ENCODE peak calls at places on chromosomes 2 and 18, in eight cellular contexts. One of them, this sample, is unnamed.

GRCh38 chr2:226892729-226893128 is 56.9 kb downstream of the RHBDD1 start:
- DNase-seq in fibroblast of lung: peak; percentile 71
- DNase-seq in A673: no peak
- DNase-seq in suprapubic skin: no peak
- DNase-seq in tibial artery: no peak
- DNase-seq in Peyer's patch: no peak
- DNase-seq in stomach: no peak
- DNase-seq in IMR-90: peak; percentile 20
- DNase-seq in this sample: no peak

GRCh38 chr2:28341208-28341891 is 51.3 kb upstream of the FOSL2 start:
- DNase-seq in fibroblast of lung: no peak
- DNase-seq in A673: no peak
- DNase-seq in suprapubic skin: no peak
- DNase-seq in tibial artery: peak; percentile 51
- DNase-seq in Peyer's patch: no peak
- DNase-seq in stomach: no peak
- DNase-seq in IMR-90: no peak
- DNase-seq in this sample: no peak

GRCh38 chr2:118902279-118903028 is 39.5 kb upstream of the MARCO start:
- DNase-seq in fibroblast of lung: no peak
- DNase-seq in A673: no peak
- DNase-seq in suprapubic skin: no peak
- DNase-seq in tibial artery: no peak
- DNase-seq in Peyer's patch: no peak
- DNase-seq in stomach: no peak
- DNase-seq in IMR-90: no peak
- DNase-seq in this sample: no peak

GRCh38 chr2:71800106-71800809 is 346.9 kb downstream of the DYSF start:
- DNase-seq in fibroblast of lung: no peak
- DNase-seq in A673: no peak
- DNase-seq in suprapubic skin: peak; percentile 70
- DNase-seq in tibial artery: peak; percentile 59
- DNase-seq in Peyer's patch: no peak
- DNase-seq in stomach: no peak
- DNase-seq in IMR-90: no peak
- DNase-seq in this sample: no peak

GRCh38 chr2:98063289-98063688 is 23.7 kb upstream of the VWA3B start:
- DNase-seq in fibroblast of lung: no peak
- DNase-seq in A673: no peak
- DNase-seq in suprapubic skin: no peak
- DNase-seq in tibial artery: no peak
- DNase-seq in Peyer's patch: no peak
- DNase-seq in stomach: no peak
- DNase-seq in IMR-90: no peak
- DNase-seq in this sample: no peak

GRCh38 chr18:50819027-50819726 is 639 bp downstream of the MRO start:
- DNase-seq in fibroblast of lung: no peak
- DNase-seq in A673: no peak
- DNase-seq in suprapubic skin: no peak
- DNase-seq in tibial artery: peak; percentile 67
- DNase-seq in Peyer's patch: peak; percentile 79
- DNase-seq in stomach: peak; percentile 63
- DNase-seq in IMR-90: no peak
- DNase-seq in this sample: no peak

GRCh38 chr2:190216829-190217228 is 102.8 kb downstream of the HIBCH start:
- DNase-seq in fibroblast of lung: no peak
- DNase-seq in A673: peak; percentile 27
- DNase-seq in suprapubic skin: no peak
- DNase-seq in tibial artery: no peak
- DNase-seq in Peyer's patch: peak; percentile 56
- DNase-seq in stomach: peak; percentile 40
- DNase-seq in IMR-90: no peak
- DNase-seq in this sample: no peak

GRCh38 chr2:96505231-96505889 is at the start of gene NEURL3:
- DNase-seq in fibroblast of lung: no peak
- DNase-seq in A673: no peak
- DNase-seq in suprapubic skin: no peak
- DNase-seq in tibial artery: peak; percentile 46
- DNase-seq in Peyer's patch: peak; percentile 69
- DNase-seq in stomach: no peak
- DNase-seq in IMR-90: peak; percentile 74
- DNase-seq in this sample: no peak

GRCh38 chr2:133241231-133241575 is 327.1 kb downstream of the NCKAP5 start:
- DNase-seq in fibroblast of lung: peak; percentile 61
- DNase-seq in A673: no peak
- DNase-seq in suprapubic skin: no peak
- DNase-seq in tibial artery: no peak
- DNase-seq in Peyer's patch: no peak
- DNase-seq in stomach: no peak
- DNase-seq in IMR-90: peak; percentile 91
- DNase-seq in this sample: no peak

GRCh38 chr18:79613186-79613931 is 66.2 kb upstream of the CTDP1 start:
- DNase-seq in fibroblast of lung: no peak
- DNase-seq in A673: no peak
- DNase-seq in suprapubic skin: peak; percentile 66
- DNase-seq in tibial artery: peak; percentile 54
- DNase-seq in Peyer's patch: peak; percentile 31
- DNase-seq in stomach: no peak
- DNase-seq in IMR-90: no peak
- DNase-seq in this sample: no peak

GRCh38 chr2:63569740-63570139 is 18.5 kb downstream of the WDPCP start:
- DNase-seq in fibroblast of lung: no peak
- DNase-seq in A673: no peak
- DNase-seq in suprapubic skin: no peak
- DNase-seq in tibial artery: no peak
- DNase-seq in Peyer's patch: no peak
- DNase-seq in stomach: no peak
- DNase-seq in IMR-90: no peak
- DNase-seq in this sample: no peak

GRCh38 chr2:120109186-120110061 is 96.5 kb downstream of the EPB41L5 start:
- DNase-seq in fibroblast of lung: peak; percentile 65
- DNase-seq in A673: peak; percentile 57
- DNase-seq in suprapubic skin: no peak
- DNase-seq in tibial artery: no peak
- DNase-seq in Peyer's patch: no peak
- DNase-seq in stomach: no peak
- DNase-seq in IMR-90: peak; percentile 59
- DNase-seq in this sample: no peak

GRCh38 chr2:124296470-124296869 is 271.4 kb downstream of the CNTNAP5 start:
- DNase-seq in fibroblast of lung: no peak
- DNase-seq in A673: no peak
- DNase-seq in suprapubic skin: no peak
- DNase-seq in tibial artery: no peak
- DNase-seq in Peyer's patch: no peak
- DNase-seq in stomach: no peak
- DNase-seq in IMR-90: no peak
- DNase-seq in this sample: no peak
- H3K9me3 ChIP-seq in fibroblast of lung: no peaks in the 10 kb centered on the region
- H3K9me3 ChIP-seq in A673: no peaks in the 10 kb centered on the region
- H3K9me3 ChIP-seq in suprapubic skin: no peaks in the 10 kb centered on the region
- H3K9me3 ChIP-seq in tibial artery: no peaks in the 10 kb centered on the region
- H3K9me3 ChIP-seq in Peyer's patch: no peaks in the 10 kb centered on the region
- H3K9me3 ChIP-seq in stomach: no peaks in the 10 kb centered on the region
- H3K9me3 ChIP-seq in IMR-90: peaks cover 12% of the 10 kb centered on the region
- H3K9me3 ChIP-seq in this sample: no peaks in the 10 kb centered on the region

GRCh38 chr2:238742664-238743063 is 105.2 kb upstream of the TWIST2 start:
- DNase-seq in fibroblast of lung: no peak
- DNase-seq in A673: no peak
- DNase-seq in suprapubic skin: no peak
- DNase-seq in tibial artery: no peak
- DNase-seq in Peyer's patch: no peak
- DNase-seq in stomach: no peak
- DNase-seq in IMR-90: no peak
- DNase-seq in this sample: no peak

GRCh38 chr2:238742066-238742465 is 105.8 kb upstream of the TWIST2 start:
- DNase-seq in fibroblast of lung: no peak
- DNase-seq in A673: no peak
- DNase-seq in suprapubic skin: no peak
- DNase-seq in tibial artery: no peak
- DNase-seq in Peyer's patch: no peak
- DNase-seq in stomach: no peak
- DNase-seq in IMR-90: no peak
- DNase-seq in this sample: no peak

GRCh38 chr2:238744951-238745350 is 102.9 kb upstream of the TWIST2 start:
- DNase-seq in fibroblast of lung: no peak
- DNase-seq in A673: no peak
- DNase-seq in suprapubic skin: no peak
- DNase-seq in tibial artery: no peak
- DNase-seq in Peyer's patch: no peak
- DNase-seq in stomach: no peak
- DNase-seq in IMR-90: no peak
- DNase-seq in this sample: no peak

GRCh38 chr2:238741277-238741676 is 106.6 kb upstream of the TWIST2 start:
- DNase-seq in fibroblast of lung: no peak
- DNase-seq in A673: no peak
- DNase-seq in suprapubic skin: no peak
- DNase-seq in tibial artery: no peak
- DNase-seq in Peyer's patch: no peak
- DNase-seq in stomach: no peak
- DNase-seq in IMR-90: no peak
- DNase-seq in this sample: no peak

DNA sequence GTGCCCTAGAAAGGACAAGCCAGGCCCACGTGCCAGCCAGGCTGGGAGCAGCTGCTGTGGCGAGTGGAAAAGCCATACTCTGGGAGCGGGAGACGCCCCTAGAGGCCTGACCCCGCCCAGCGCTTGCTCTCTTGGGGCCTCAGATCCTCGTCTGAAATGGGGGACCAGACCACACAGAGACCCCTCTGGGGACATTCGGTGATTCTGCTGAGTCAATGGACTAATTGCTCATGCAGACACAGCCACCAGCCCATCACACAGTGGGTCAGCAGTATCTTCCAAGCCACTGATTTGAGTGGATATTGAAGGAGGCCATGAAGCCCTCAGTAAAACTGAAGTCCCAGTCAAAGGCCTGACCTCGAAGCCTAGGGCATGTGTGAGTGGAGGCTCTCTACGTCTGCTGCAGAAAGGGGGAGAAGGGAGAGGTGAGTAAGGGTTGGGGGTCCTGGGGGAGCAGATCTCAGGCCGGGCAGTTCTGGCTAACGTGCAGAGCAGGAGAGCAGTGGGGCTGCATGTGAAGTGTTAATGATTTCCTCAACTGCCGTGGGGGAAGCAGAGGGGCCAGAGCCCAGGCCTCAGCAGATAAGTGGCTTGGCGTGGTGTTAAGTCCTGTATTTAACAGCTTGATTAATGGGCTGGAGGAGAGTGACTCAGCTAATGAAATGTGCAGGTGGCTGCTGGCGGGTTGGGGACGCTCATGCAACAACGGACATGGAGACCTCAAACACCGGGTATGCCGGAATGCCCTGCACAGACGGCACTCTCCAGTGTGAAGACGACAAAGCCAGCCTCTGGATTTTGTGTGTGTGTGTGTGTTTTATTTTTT is 104.4 kb upstream of the TWIST2 start:
- DNase-seq in fibroblast of lung: no peak
- DNase-seq in A673: no peak
- DNase-seq in suprapubic skin: no peak
- DNase-seq in tibial artery: no peak
- DNase-seq in Peyer's patch: no peak
- DNase-seq in stomach: no peak
- DNase-seq in IMR-90: no peak
- DNase-seq in this sample: no peak
- H3K27me3 ChIP-seq in fibroblast of lung: no peaks in the 10 kb centered on the region
- H3K27me3 ChIP-seq in A673: no peaks in the 10 kb centered on the region
- H3K27me3 ChIP-seq in suprapubic skin: no peaks in the 10 kb centered on the region
- H3K27me3 ChIP-seq in tibial artery: no peaks in the 10 kb centered on the region
- H3K27me3 ChIP-seq in Peyer's patch: no peaks in the 10 kb centered on the region
- H3K27me3 ChIP-seq in stomach: no peaks in the 10 kb centered on the region
- H3K27me3 ChIP-seq in IMR-90: peaks cover 9% of the 10 kb centered on the region
- H3K27me3 ChIP-seq in this sample: peaks cover 18% of the 10 kb centered on the region

DNA sequence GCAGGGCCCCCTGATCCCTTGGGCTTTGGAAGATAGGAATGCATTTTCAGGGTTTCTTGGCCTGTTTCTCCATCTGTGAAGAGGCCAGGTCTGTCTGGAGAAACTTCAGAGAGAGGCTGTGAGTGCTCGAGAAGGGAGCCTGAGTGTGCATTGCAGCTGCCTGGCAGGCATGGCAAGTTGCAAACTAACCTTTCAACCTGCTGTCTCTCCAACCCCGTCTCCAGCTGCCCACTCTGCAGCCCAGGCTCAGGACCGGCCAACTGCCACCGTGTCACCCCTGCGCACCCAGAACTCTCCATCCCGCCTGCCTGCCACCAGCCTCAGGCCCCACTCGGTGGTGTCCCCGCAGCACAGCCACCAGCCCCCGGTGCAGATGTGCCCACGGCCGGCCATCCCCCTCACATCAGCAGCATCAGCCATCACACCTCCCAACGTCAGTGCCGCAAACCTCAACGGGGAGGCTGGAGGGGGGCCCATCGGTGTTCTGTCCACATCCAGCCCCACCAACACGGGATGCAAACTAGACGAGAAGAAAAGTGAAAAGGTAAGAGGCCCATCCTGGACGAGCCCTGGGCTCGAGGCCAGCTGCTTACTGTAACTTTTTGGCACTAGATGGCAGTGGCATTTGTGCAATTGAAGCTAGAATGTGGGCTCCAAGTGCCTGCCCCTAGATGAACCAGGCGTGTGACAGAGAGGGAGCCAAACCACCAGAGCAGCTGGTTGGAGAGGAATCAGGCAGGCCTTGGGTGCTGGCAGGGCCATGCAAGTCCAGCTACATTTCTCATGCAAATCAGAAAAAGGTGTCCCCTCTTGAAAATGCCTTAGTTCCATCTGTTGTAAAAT is 164.6 kb downstream of the SEPTIN10 start:
- DNase-seq in fibroblast of lung: no peak
- DNase-seq in A673: peak; percentile 11
- DNase-seq in suprapubic skin: peak; percentile 79
- DNase-seq in tibial artery: peak; percentile 85
- DNase-seq in Peyer's patch: no peak
- DNase-seq in stomach: peak; percentile 63
- DNase-seq in IMR-90: no peak
- DNase-seq in this sample: no peak
- TF ChIP-seq CTCF in fibroblast of lung: no peak
- TF ChIP-seq CTCF in A673: no peak
- TF ChIP-seq CTCF in suprapubic skin: no peak
- TF ChIP-seq CTCF in tibial artery: no peak
- TF ChIP-seq CTCF in Peyer's patch: no peak
- TF ChIP-seq CTCF in stomach: no peak
- TF ChIP-seq CTCF in IMR-90: no peak
- TF ChIP-seq CTCF in this sample: no peak

DNA sequence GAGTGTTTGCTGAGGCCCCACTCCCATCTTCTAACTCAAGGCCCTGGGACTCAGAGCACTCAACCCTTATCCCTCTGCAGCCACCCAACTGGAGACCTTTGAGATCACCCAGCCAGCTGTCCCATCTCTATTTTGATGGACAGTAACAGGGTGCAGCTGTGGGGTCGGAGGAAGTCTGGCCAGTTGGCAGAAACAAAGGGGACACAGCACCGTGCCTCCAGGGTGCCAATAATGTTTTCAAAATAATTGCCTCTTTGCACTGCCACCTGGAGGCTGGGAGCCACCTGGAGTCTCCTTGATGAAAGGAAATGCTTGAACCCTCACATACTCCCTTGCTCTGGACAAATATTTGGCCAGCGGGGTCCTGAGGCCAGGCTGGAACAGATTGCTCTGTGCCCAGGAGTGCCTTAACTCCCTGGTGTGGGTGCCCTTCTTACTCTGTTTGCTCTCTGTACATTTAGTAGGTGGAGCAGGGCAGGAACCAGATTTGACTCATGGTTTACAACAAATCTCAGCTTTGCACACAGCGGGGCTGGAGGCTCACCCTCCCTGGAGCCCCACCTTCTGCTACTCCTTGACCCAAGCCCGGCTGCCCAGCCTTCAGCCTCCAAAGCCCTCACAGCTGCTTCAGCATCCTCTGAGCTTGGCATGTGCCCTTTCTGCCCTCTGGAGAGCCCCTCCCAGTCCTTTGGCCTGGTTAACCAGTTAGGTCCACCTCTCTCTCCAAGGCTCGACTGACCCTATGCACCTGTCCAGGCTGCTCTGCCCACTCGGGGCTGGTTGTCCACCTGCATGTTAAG is 17.2 kb downstream of the MAL start:
- DNase-seq in fibroblast of lung: peak; percentile 74
- DNase-seq in A673: no peak
- DNase-seq in suprapubic skin: no peak
- DNase-seq in tibial artery: no peak
- DNase-seq in Peyer's patch: peak; percentile 25
- DNase-seq in stomach: peak; percentile 73
- DNase-seq in IMR-90: no peak
- DNase-seq in this sample: no peak
- H3K9me3 ChIP-seq in fibroblast of lung: no peaks in the 10 kb centered on the region
- H3K9me3 ChIP-seq in A673: no peaks in the 10 kb centered on the region
- H3K9me3 ChIP-seq in suprapubic skin: no peaks in the 10 kb centered on the region
- H3K9me3 ChIP-seq in tibial artery: no peaks in the 10 kb centered on the region
- H3K9me3 ChIP-seq in Peyer's patch: no peaks in the 10 kb centered on the region
- H3K9me3 ChIP-seq in stomach: no peaks in the 10 kb centered on the region
- H3K9me3 ChIP-seq in IMR-90: no peaks in the 10 kb centered on the region
- H3K9me3 ChIP-seq in this sample: no peaks in the 10 kb centered on the region